ENCODE peak calls at places on chromosomes 13 and 19, in five cellular contexts. H, Q, I, J and Z are unnamed samples.
A peak's percentile ranks its signal among the peaks of the same experiment; 100 is the strongest.

GRCh38 chr19:50518091-50519005 is 4.6 kb upstream of the ASPDH start:
- DNase-seq in H (peak; percentile 74), Q (no peak), I (no peak), J (no peak), Z (no peak)

GRCh38 chr19:42290523-42291436 is 11.2 kb upstream of the PRR19 start:
- DNase-seq in H (peak; percentile 44), Q (no peak), I (no peak), J (peak; percentile 54), Z (no peak)

GRCh38 chr19:6987850-6988249 is 33.4 kb downstream of the MBD3L2B start:
- DNase-seq in H (no peak), Q (no peak), I (no peak), J (no peak), Z (no peak)

GRCh38 chr13:72255908-72256307 is 388.9 kb upstream of the DACH1 start:
- DNase-seq in H (peak; percentile 82), Q (peak; percentile 51), I (peak; percentile 70), J (peak; percentile 35), Z (no peak)

GRCh38 chr19:1131718-1132552 is 28.1 kb downstream of the GPX4 start:
- DNase-seq in H (peak; percentile 89), Q (peak; percentile 87), I (no peak), J (peak; percentile 83), Z (peak; percentile 79)

GRCh38 chr13:71378992-71379905 is 487.8 kb downstream of the DACH1 start:
- DNase-seq in H (no peak), Q (peak; percentile 26), I (peak; percentile 38), J (no peak), Z (no peak)

GRCh38 chr13:46131705-46132104 is 26.9 kb upstream of the CPB2 start:
- DNase-seq in H (no peak), Q (no peak), I (no peak), J (no peak), Z (no peak)

GRCh38 chr19:19782783-19783182 is 38.8 kb downstream of the ZNF506 start:
- DNase-seq in H (no peak), Q (no peak), I (no peak), J (no peak), Z (no peak)

GRCh38 chr13:50360637-50361036 is 345.4 kb downstream of the KCNRG start:
- DNase-seq in H (no peak), Q (no peak), I (no peak), J (no peak), Z (no peak)

GRCh38 chr13:40187324-40187795 is 479.1 kb downstream of the FOXO1 start:
- DNase-seq in H (peak; percentile 21), Q (no peak), I (no peak), J (no peak), Z (no peak)

GRCh38 chr13:56953965-56954364 is 186.8 kb upstream of the PRR20A start:
- DNase-seq in H (no peak), Q (no peak), I (peak; percentile 30), J (no peak), Z (no peak)

GRCh38 chr13:46295531-46296464 is 84.1 kb downstream of the LRRC63 start:
- DNase-seq in H (no peak), Q (peak; percentile 96), I (peak; percentile 39), J (peak; percentile 88), Z (no peak)

GRCh38 chr19:57242821-57243220 is 2.4 kb downstream of the ZNF805 start:
- DNase-seq in H (no peak), Q (no peak), I (no peak), J (no peak), Z (no peak)

GRCh38 chr19:29530549-29531457 is 5.0 kb downstream of the VSTM2B start:
- DNase-seq in H (peak; percentile 27), Q (no peak), I (no peak), J (no peak), Z (no peak)

GRCh38 chr19:29528350-29528945 is 2.7 kb downstream of the VSTM2B start:
- DNase-seq in H (peak; percentile 90), Q (peak; percentile 38), I (peak; percentile 63), J (peak; percentile 78), Z (no peak)

GRCh38 chr19:29531458-29532025 is 5.7 kb downstream of the VSTM2B start:
- DNase-seq in H (no peak), Q (no peak), I (no peak), J (no peak), Z (no peak)

GRCh38 chr19:29528946-29529645 is 3.3 kb downstream of the VSTM2B start:
- DNase-seq in H (peak; percentile 49), Q (no peak), I (no peak), J (no peak), Z (no peak)

DNA sequence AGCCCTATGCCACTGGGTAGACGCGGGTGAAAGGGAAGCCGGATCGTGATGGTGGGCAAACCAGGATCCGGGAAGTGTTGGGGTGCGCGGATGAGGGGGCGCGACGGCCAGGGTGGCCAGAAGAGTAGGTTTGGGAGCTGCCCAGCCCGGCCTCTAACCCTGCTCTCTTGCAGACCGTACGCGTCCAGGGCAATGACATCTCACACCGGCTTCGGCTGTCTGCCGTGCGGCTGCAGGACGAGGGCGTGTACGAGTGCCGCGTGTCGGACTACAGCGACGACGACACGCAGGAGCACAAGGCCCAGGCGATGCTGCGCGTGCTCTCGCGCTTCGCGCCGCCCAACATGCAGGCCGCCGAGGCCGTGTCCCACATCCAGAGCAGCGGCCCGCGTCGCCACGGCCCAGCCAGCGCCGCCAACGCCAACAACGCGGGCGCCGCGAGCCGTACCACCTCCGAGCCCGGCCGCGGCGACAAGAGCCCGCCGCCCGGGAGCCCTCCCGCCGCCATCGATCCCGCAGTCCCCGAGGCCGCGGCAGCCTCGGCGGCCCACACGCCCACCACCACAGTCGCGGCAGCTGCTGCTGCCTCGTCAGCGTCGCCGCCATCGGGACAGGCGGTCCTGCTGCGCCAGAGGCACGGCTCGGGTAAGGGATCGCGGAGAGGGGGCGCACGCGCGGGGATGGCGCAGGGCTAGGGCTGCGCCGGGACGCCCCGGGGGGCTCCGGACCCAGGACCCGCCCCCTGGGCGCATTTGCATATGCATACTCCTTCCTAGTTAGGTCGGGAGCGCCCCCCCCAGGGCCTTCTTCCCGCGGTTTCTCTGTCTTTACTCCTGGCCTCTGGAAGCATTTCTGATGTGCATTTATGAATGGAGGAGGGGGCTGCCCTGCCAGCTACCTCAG is 4.1 kb downstream of the VSTM2B start:
- DNase-seq in H (peak; percentile 81), Q (no peak), I (no peak), J (no peak), Z (no peak)
- H3K4me1 ChIP-seq in H (peaks cover 7% of the 10 kb centered on the region), Q (no peaks in the 10 kb centered on the region), I (no peaks in the 10 kb centered on the region), J (no peaks in the 10 kb centered on the region), Z (no peaks in the 10 kb centered on the region)

GRCh38 chr13:113323869-113324268 is 26.8 kb downstream of the LAMP1 start:
- DNase-seq in H (no peak), Q (no peak), I (no peak), J (no peak), Z (no peak)
- TF ChIP-seq EZH2 in H (no peak), Q (no peak), I (no peak), J (no peak), Z (no peak)

DNA sequence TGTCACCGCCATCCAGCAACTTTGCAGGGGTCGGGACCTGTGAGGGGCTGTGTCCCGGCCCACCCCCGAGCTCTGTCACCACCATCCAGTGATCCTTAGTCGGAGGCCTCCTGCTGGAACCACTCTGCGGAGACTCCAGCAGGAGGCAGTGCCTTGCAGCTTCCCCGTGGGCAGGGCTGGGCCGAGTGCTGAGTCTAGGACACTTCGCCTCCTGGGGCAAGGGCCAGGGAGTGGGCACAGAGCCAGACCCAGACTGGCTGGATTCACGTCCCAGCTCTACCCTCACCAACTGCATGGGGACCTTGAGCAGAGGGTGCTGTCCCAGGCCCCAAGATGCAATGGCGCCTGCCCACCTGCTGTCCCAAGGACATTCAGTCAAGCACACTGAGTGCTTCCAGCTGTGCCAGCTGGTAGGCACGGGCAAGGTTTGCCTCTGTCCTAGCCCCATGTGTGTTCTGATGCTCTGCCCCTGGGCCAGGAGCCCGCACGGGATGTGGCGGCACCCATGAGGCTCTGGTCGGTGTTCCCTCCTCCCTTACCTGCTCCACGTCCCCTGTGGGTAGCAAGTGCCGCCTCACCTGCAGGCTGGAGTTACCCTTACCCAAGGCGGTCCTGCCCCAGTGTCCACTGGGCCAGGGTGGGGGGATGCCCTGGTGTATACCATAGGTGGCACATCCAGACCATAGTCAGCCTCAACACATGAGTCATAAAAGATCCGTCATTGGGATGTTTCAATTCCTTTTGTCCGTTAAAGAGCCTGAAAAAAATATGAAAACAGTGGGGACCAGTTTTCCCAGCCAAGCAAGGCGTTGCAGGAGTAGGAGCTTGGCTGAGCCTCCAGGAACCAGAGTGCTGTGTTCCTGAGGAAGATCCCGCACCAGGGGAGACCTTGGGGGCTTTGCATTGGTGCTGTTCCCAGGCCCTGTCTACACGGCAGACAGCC is 7.4 kb downstream of the FZR1 start:
- DNase-seq in H (no peak), Q (no peak), I (no peak), J (no peak), Z (no peak)
- H3K4me1 ChIP-seq in H (peaks cover 19% of the 10 kb centered on the region), Q (peaks cover 32% of the 10 kb centered on the region), I (peaks cover 17% of the 10 kb centered on the region), J (peaks cover under 1% of the 10 kb centered on the region), Z (no peaks in the 10 kb centered on the region)

DNA sequence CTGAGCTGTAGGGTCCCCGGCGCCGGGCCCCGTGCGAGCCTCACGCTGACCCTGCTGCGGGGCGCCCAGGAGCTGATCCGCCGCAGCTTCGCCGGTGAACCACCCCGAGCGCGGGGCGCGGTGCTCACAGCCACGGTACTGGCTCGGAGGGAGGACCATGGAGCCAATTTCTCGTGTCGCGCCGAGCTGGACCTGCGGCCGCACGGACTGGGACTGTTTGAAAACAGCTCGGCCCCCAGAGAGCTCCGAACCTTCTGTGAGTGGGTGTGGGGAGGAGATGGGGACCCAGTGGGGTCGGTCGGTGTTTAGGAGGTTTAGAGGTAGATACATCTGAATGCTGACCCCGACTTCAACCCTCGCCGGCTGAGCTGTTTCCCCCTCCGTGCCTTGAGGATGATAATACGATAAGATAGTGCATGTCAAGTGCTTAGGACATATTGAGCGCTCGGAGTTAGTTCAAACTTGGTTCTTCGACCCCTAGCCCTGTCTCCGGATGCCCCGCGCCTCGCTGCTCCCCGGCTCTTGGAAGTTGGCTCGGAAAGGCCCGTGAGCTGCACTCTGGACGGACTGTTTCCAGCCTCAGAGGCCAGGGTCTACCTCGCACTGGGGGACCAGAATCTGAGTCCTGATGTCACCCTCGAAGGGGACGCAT is 1.9 kb downstream of the ICAM5 start:
- DNase-seq in H (no peak), Q (no peak), I (no peak), J (no peak), Z (no peak)
- TF ChIP-seq EZH2 in H (peak; percentile 74), Q (peak; percentile 79), I (no peak), J (no peak), Z (no peak)

GRCh38 chr19:43718627-43719377 is 2.9 kb downstream of the IRGC start:
- DNase-seq in H (no peak), Q (no peak), I (no peak), J (no peak), Z (no peak)
- H3K4me1 ChIP-seq in H (no peaks in the 10 kb centered on the region), Q (no peaks in the 10 kb centered on the region), I (no peaks in the 10 kb centered on the region), J (no peaks in the 10 kb centered on the region), Z (no peaks in the 10 kb centered on the region)